ENCODE peak calls at places on chromosomes 6 and 20, in four cellular contexts. One of them, this sample, is unnamed.

GRCh38 chr6:156658186-156658585 is 119.0 kb upstream of the ARID1B start:
- DNase-seq in tibial nerve: no peak
- DNase-seq in adrenal gland: no peak
- DNase-seq in epithelial cell of esophagus: no peak
- DNase-seq in this sample: peak; percentile 94

GRCh38 chr6:33170176-33171095 is 21.8 kb downstream of the COL11A2 start:
- DNase-seq in tibial nerve: no peak
- DNase-seq in adrenal gland: no peak
- DNase-seq in epithelial cell of esophagus: no peak
- DNase-seq in this sample: no peak

GRCh38 chr20:23148721-23149570 is 62.8 kb upstream of the CD93 start:
- DNase-seq in tibial nerve: no peak
- DNase-seq in adrenal gland: peak; percentile 45
- DNase-seq in epithelial cell of esophagus: no peak
- DNase-seq in this sample: no peak

GRCh38 chr6:125950293-125950692 is 6.3 kb upstream of the HINT3 start:
- DNase-seq in tibial nerve: no peak
- DNase-seq in adrenal gland: no peak
- DNase-seq in epithelial cell of esophagus: peak; percentile 93
- DNase-seq in this sample: peak; percentile 71

GRCh38 chr6:14286634-14287428 is 169.3 kb downstream of the CD83 start:
- DNase-seq in tibial nerve: no peak
- DNase-seq in adrenal gland: no peak
- DNase-seq in epithelial cell of esophagus: no peak
- DNase-seq in this sample: no peak

GRCh38 chr6:27312146-27312949 is at the start of gene POM121L2:
- DNase-seq in tibial nerve: no peak
- DNase-seq in adrenal gland: peak; percentile 76
- DNase-seq in epithelial cell of esophagus: peak; percentile 85
- DNase-seq in this sample: peak; percentile 61

GRCh38 chr6:143999406-143999805 is 8.7 kb downstream of the PLAGL1 start:
- DNase-seq in tibial nerve: no peak
- DNase-seq in adrenal gland: no peak
- DNase-seq in epithelial cell of esophagus: peak; percentile 62
- DNase-seq in this sample: peak; percentile 74

GRCh38 chr6:113701552-113702254 is 155.4 kb upstream of the MARCKS start:
- DNase-seq in tibial nerve: no peak
- DNase-seq in adrenal gland: no peak
- DNase-seq in epithelial cell of esophagus: no peak
- DNase-seq in this sample: peak; percentile 61

GRCh38 chr6:138682722-138683521 is 90.6 kb upstream of the CCDC28A start:
- DNase-seq in tibial nerve: no peak
- DNase-seq in adrenal gland: no peak
- DNase-seq in epithelial cell of esophagus: peak; percentile 96
- DNase-seq in this sample: peak; percentile 90

GRCh38 chr20:20687319-20687718 is 25.1 kb downstream of the RALGAPA2 start:
- DNase-seq in tibial nerve: no peak
- DNase-seq in adrenal gland: no peak
- DNase-seq in epithelial cell of esophagus: no peak
- DNase-seq in this sample: no peak

GRCh38 chr6:106159531-106159940 is 73.4 kb downstream of the PRDM1 start:
- DNase-seq in tibial nerve: no peak
- DNase-seq in adrenal gland: no peak
- DNase-seq in epithelial cell of esophagus: peak; percentile 76
- DNase-seq in this sample: peak; percentile 76

GRCh38 chr6:131182991-131183425 is 47.7 kb downstream of the AKAP7 start:
- DNase-seq in tibial nerve: no peak
- DNase-seq in adrenal gland: no peak
- DNase-seq in epithelial cell of esophagus: peak; percentile 35
- DNase-seq in this sample: peak; percentile 69

GRCh38 chr6:514396-514973 is 122.9 kb downstream of the IRF4 start:
- DNase-seq in tibial nerve: no peak
- DNase-seq in adrenal gland: no peak
- DNase-seq in epithelial cell of esophagus: no peak
- DNase-seq in this sample: no peak

GRCh38 chr20:33744773-33745385 is 13.1 kb downstream of the ZNF341 start:
- DNase-seq in tibial nerve: no peak
- DNase-seq in adrenal gland: no peak
- DNase-seq in epithelial cell of esophagus: peak; percentile 67
- DNase-seq in this sample: no peak

GRCh38 chr6:87724994-87725811 is 23.2 kb upstream of the AKIRIN2 start:
- DNase-seq in tibial nerve: no peak
- DNase-seq in adrenal gland: no peak
- DNase-seq in epithelial cell of esophagus: no peak
- DNase-seq in this sample: no peak
- H3K4me3 ChIP-seq in tibial nerve: no peak overlapping the region
- H3K4me3 ChIP-seq in adrenal gland: no peak overlapping the region
- H3K4me3 ChIP-seq in epithelial cell of esophagus: no peak overlapping the region
- H3K4me3 ChIP-seq in this sample: no peak overlapping the region

DNA sequence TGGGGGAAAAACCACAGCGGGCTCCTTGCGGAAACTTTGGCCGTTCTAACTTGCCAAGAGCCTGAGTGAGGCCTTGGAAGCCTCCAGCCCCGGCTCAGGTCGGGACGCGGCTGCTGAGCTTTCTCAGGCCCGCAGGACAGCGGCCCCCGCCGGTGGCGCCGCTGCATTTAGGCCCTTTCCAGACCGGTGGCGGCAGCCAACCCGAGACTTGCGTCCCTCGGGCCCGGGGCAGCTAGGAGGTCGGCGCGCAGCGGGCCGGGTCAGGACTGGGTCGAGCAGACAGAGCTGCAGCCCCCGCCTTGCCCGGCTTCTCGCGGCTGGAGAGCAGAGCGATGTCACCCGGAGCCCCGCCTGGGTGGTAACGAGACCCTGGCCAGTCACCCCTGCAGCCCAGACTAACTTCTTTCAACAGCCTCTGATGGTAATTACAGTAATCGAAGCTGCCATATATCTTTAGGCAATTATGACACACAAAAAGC is 2.7 kb downstream of the NR2E1 start:
- DNase-seq in tibial nerve: no peak
- DNase-seq in adrenal gland: no peak
- DNase-seq in epithelial cell of esophagus: no peak
- DNase-seq in this sample: peak; percentile 39
- H3K4me3 ChIP-seq in tibial nerve: peak overlapping the region; percentile 36
- H3K4me3 ChIP-seq in adrenal gland: no peak overlapping the region
- H3K4me3 ChIP-seq in epithelial cell of esophagus: no peak overlapping the region
- H3K4me3 ChIP-seq in this sample: no peak overlapping the region

DNA sequence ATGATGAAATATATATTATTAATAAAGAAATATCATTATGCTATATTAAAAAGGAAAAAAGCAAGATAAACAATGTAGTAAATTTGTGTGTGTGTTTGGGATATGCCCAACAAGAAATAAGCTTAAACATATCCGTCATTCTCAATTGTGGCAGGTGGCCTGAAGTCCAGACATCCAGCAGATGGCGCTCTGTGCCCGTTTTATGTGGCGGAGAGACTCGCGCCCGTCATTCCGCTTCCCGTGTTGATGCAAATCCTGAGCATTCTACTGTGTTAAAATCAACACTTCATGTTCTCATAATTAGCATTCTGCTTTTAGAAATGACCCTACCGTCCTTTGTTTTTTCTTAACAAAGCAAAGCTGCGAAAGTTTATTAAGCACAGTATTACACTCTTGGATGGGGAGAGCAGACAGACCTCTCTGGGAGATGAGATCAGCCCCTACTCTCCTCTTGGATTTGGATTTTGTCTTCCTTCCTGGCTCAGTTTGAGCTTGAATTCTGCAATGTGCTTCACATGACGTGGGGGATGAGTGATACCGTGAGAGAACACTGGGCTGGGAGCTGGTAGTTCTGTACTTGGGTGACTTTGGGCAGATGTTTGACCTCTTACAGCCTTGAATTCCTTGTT is 125.8 kb downstream of the MCHR2 start:
- DNase-seq in tibial nerve: peak; percentile 57
- DNase-seq in adrenal gland: peak; percentile 86
- DNase-seq in epithelial cell of esophagus: peak; percentile 81
- DNase-seq in this sample: peak; percentile 81
- H3K4me3 ChIP-seq in tibial nerve: no peak overlapping the region
- H3K4me3 ChIP-seq in adrenal gland: no peak overlapping the region
- H3K4me3 ChIP-seq in epithelial cell of esophagus: no peak overlapping the region
- H3K4me3 ChIP-seq in this sample: no peak overlapping the region

GRCh38 chr20:62792940-62793756 is 3.1 kb upstream of the MRGBP start:
- DNase-seq in tibial nerve: no peak
- DNase-seq in adrenal gland: no peak
- DNase-seq in epithelial cell of esophagus: no peak
- DNase-seq in this sample: no peak
- H3K4me3 ChIP-seq in tibial nerve: peak overlapping the region; percentile 87
- H3K4me3 ChIP-seq in adrenal gland: no peak overlapping the region
- H3K4me3 ChIP-seq in epithelial cell of esophagus: no peak overlapping the region
- H3K4me3 ChIP-seq in this sample: no peak overlapping the region

GRCh38 chr6:17169701-17170100 is 67.9 kb downstream of the STMND1 start:
- DNase-seq in tibial nerve: no peak
- DNase-seq in adrenal gland: no peak
- DNase-seq in epithelial cell of esophagus: no peak
- DNase-seq in this sample: no peak

GRCh38 chr6:17167327-17167979 is 65.6 kb downstream of the STMND1 start:
- DNase-seq in tibial nerve: no peak
- DNase-seq in adrenal gland: peak; percentile 65
- DNase-seq in epithelial cell of esophagus: peak; percentile 77
- DNase-seq in this sample: peak; percentile 52

GRCh38 chr6:17173071-17173470 is 71.2 kb downstream of the STMND1 start:
- DNase-seq in tibial nerve: no peak
- DNase-seq in adrenal gland: no peak
- DNase-seq in epithelial cell of esophagus: no peak
- DNase-seq in this sample: no peak

GRCh38 chr6:17165383-17165782 is 63.5 kb downstream of the STMND1 start:
- DNase-seq in tibial nerve: no peak
- DNase-seq in adrenal gland: no peak
- DNase-seq in epithelial cell of esophagus: no peak
- DNase-seq in this sample: no peak

GRCh38 chr6:17169291-17169690 is 67.4 kb downstream of the STMND1 start:
- DNase-seq in tibial nerve: no peak
- DNase-seq in adrenal gland: no peak
- DNase-seq in epithelial cell of esophagus: no peak
- DNase-seq in this sample: peak; percentile 29
- H3K4me3 ChIP-seq in tibial nerve: no peak overlapping the region
- H3K4me3 ChIP-seq in adrenal gland: no peak overlapping the region
- H3K4me3 ChIP-seq in epithelial cell of esophagus: no peak overlapping the region
- H3K4me3 ChIP-seq in this sample: no peak overlapping the region

DNA sequence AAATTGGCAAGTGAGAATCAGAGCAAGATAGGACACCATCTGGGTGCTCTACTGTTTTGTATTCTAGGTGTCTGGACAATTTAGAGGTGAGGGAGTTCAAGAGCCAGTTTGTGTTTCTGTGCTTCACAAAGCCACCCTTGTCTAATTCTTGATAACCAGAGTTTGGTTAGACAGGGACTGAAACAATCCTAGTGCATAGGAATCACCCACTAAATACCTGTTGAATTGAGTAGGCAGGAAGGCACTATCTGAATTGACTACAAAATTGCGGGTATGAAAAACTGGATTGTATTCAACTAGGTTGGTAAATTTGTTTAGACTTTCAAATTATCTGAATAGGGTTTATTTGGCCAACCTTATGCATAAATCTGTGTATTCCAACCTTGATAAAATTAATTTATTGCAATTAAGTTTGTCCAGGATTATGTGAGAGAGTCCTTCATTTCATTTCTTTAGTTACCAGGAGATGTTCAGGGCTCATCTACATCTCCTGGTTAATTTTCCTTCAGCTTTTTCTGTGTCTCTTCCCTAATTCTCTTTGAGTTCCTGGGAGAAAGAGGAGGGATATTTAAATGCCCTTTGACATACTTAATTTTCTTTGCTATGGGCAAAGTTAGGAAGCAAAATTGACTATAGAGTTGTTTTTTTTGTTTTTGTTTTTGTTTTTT is 1.7 kb downstream of the TPX2 start:
- DNase-seq in tibial nerve: no peak
- DNase-seq in adrenal gland: no peak
- DNase-seq in epithelial cell of esophagus: no peak
- DNase-seq in this sample: no peak
- H3K4me3 ChIP-seq in tibial nerve: no peak overlapping the region
- H3K4me3 ChIP-seq in adrenal gland: no peak overlapping the region
- H3K4me3 ChIP-seq in epithelial cell of esophagus: peak overlapping the region; percentile 64
- H3K4me3 ChIP-seq in this sample: no peak overlapping the region

DNA sequence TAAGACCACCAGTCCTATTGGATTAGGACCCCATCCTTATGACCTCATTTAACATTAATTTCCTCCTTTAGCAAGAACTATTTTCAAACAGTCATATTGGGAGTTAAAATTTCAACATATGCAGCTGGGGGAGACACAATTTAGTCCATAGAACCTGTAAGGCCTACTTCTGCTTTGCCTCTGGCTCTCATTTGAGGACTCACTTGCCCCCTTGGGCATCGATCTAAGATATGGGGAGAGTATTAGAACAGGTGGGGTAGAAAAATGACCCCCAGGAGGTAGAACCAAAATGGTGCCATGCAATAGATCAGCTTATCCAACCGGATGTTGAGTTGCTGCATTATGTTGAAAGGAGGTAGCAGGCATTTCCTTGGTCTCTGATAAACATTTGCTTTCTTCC is 78.5 kb upstream of the ATXN1 start:
- DNase-seq in tibial nerve: no peak
- DNase-seq in adrenal gland: no peak
- DNase-seq in epithelial cell of esophagus: no peak
- DNase-seq in this sample: no peak
- H3K4me3 ChIP-seq in tibial nerve: no peak overlapping the region
- H3K4me3 ChIP-seq in adrenal gland: no peak overlapping the region
- H3K4me3 ChIP-seq in epithelial cell of esophagus: no peak overlapping the region
- H3K4me3 ChIP-seq in this sample: no peak overlapping the region

GRCh38 chr20:1338096-1338495 is 9.2 kb upstream of the SDCBP2 start:
- DNase-seq in tibial nerve: no peak
- DNase-seq in adrenal gland: peak; percentile 47
- DNase-seq in epithelial cell of esophagus: no peak
- DNase-seq in this sample: no peak

GRCh38 chr20:1338801-1339200 is 9.9 kb upstream of the SDCBP2 start:
- DNase-seq in tibial nerve: no peak
- DNase-seq in adrenal gland: peak; percentile 37
- DNase-seq in epithelial cell of esophagus: no peak
- DNase-seq in this sample: no peak

GRCh38 chr20:1336699-1337387 is 7.9 kb upstream of the SDCBP2 start:
- DNase-seq in tibial nerve: no peak
- DNase-seq in adrenal gland: peak; percentile 80
- DNase-seq in epithelial cell of esophagus: no peak
- DNase-seq in this sample: no peak

GRCh38 chr20:1335961-1336698 is 7.2 kb upstream of the SDCBP2 start:
- DNase-seq in tibial nerve: no peak
- DNase-seq in adrenal gland: peak; percentile 48
- DNase-seq in epithelial cell of esophagus: no peak
- DNase-seq in this sample: no peak

GRCh38 chr20:1337441-1337840 is 8.5 kb upstream of the SDCBP2 start:
- DNase-seq in tibial nerve: no peak
- DNase-seq in adrenal gland: peak; percentile 33
- DNase-seq in epithelial cell of esophagus: no peak
- DNase-seq in this sample: no peak
- H3K4me3 ChIP-seq in tibial nerve: no peak overlapping the region
- H3K4me3 ChIP-seq in adrenal gland: no peak overlapping the region
- H3K4me3 ChIP-seq in epithelial cell of esophagus: no peak overlapping the region
- H3K4me3 ChIP-seq in this sample: no peak overlapping the region

GRCh38 chr20:51961964-51962761 is 159.8 kb upstream of the SALL4 start:
- DNase-seq in tibial nerve: no peak
- DNase-seq in adrenal gland: no peak
- DNase-seq in epithelial cell of esophagus: no peak
- DNase-seq in this sample: no peak
- H3K4me3 ChIP-seq in tibial nerve: peak overlapping the region; percentile 11
- H3K4me3 ChIP-seq in adrenal gland: no peak overlapping the region
- H3K4me3 ChIP-seq in epithelial cell of esophagus: no peak overlapping the region
- H3K4me3 ChIP-seq in this sample: no peak overlapping the region